ENCODE peak calls at places on chromosomes 13 and 19, in five cellular contexts. T is bronchial epithelial cell, U is mucosa of descending colon, B is brain microvascular endothelial cell, V is left lung. N is an unnamed sample.

GRCh38 chr13:41332829-41333228 is 21.8 kb downstream of the NAA16 start:
- DNase-seq in U (no peak), B (no peak), V (no peak), T (no peak), N (no peak)

GRCh38 chr13:25375727-25376358 is 4.1 kb downstream of the ATP8A2 start:
- DNase-seq in V (no peak), U (no peak), B (peak; percentile 28), T (peak; percentile 30), N (no peak)

GRCh38 chr13:42497798-42498197 is 76.2 kb upstream of the TNFSF11 start:
- DNase-seq in V (no peak), T (peak; percentile 95), U (no peak), B (peak; percentile 86), N (peak; percentile 61)

GRCh38 chr19:10180459-10180858 is 14.3 kb downstream of the DNMT1 start:
- DNase-seq in T (no peak), U (no peak), B (no peak), V (no peak), N (no peak)

GRCh38 chr19:2837430-2837829 is 3.8 kb upstream of the ZNF555 start:
- DNase-seq in V (no peak), U (no peak), B (no peak), T (no peak), N (no peak)

GRCh38 chr13:111943229-111943795 is 123.6 kb upstream of the SOX1 start:
- DNase-seq in V (peak; percentile 37), U (no peak), B (no peak), T (no peak), N (no peak)

GRCh38 chr13:76266566-76266965 is 619.6 kb downstream of the KCTD12 start:
- DNase-seq in V (no peak), U (no peak), B (no peak), T (peak; percentile 6), N (no peak)

GRCh38 chr19:33404506-33404905 is 31.0 kb downstream of the CEBPG start:
- DNase-seq in U (peak; percentile 12), B (no peak), V (peak; percentile 15), T (no peak), N (no peak)

GRCh38 chr13:98445340-98446233 is 131.3 kb downstream of the STK24 start:
- DNase-seq in B (peak; percentile 34), V (peak; percentile 90), U (peak; percentile 77), T (peak; percentile 53), N (no peak)

GRCh38 chr13:46595918-46596315 is 42.9 kb downstream of the LRCH1 start:
- DNase-seq in V (no peak), B (no peak), U (no peak), T (no peak), N (no peak)

GRCh38 chr19:17616961-17617806 is 61.7 kb downstream of the COLGALT1 start:
- DNase-seq in V (no peak), U (peak; percentile 38), B (peak; percentile 11), T (peak; percentile 44), N (no peak)

GRCh38 chr19:40416918-40417713 is 3.9 kb upstream of the PRX start:
- DNase-seq in T (peak; percentile 40), V (peak; percentile 81), B (no peak), U (no peak), N (no peak)

GRCh38 chr13:60351326-60351725 is 45.7 kb upstream of the TDRD3 start:
- DNase-seq in B (peak; percentile 78), U (no peak), T (peak; percentile 19), V (no peak), N (peak; percentile 74)

GRCh38 chr13:55403887-55404487 is 1736.7 kb upstream of the PRR20A start:
- DNase-seq in T (no peak), V (no peak), U (no peak), B (no peak), N (no peak)

GRCh38 chr13:113969973-113970611 is 3.8 kb downstream of the C13orf46 start:
- DNase-seq in V (peak; percentile 87), B (no peak), U (peak; percentile 77), T (peak; percentile 51), N (no peak)

GRCh38 chr19:16860118-16860517 is 28.7 kb upstream of the F2RL3 start:
- DNase-seq in U (no peak), B (no peak), T (no peak), V (peak; percentile 39), N (no peak)

GRCh38 chr13:75870397-75870801 is 234.3 kb downstream of the LMO7 start:
- DNase-seq in U (no peak), B (no peak), V (no peak), T (peak; percentile 26), N (no peak)

GRCh38 chr19:3213159-3213558 is 11.3 kb upstream of the CELF5 start:
- DNase-seq in B (no peak), V (no peak), U (no peak), T (no peak), N (no peak)

GRCh38 chr19:5828661-5829566 is 10.6 kb downstream of the FUT6 start:
- DNase-seq in V (no peak), B (no peak), U (no peak), T (no peak), N (no peak)

GRCh38 chr13:36862002-36862706 is 43.1 kb downstream of the RFXAP start:
- DNase-seq in V (no peak), T (peak; percentile 34), U (no peak), B (no peak), N (no peak)

GRCh38 chr19:7739211-7739752 is 7.4 kb upstream of the CLEC4G start:
- DNase-seq in T (no peak), B (no peak), U (no peak), V (no peak), N (no peak)

GRCh38 chr13:35225582-35225981 is 250.9 kb downstream of the MAB21L1 start:
- DNase-seq in B (no peak), V (no peak), T (no peak), U (no peak), N (no peak)

GRCh38 chr13:48843630-48844380 is 131.9 kb upstream of the FNDC3A start:
- DNase-seq in V (no peak), T (no peak), B (no peak), U (no peak), N (no peak)

GRCh38 chr13:111202149-111202548 is 87.0 kb downstream of the ARHGEF7 start:
- DNase-seq in U (no peak), V (no peak), T (no peak), B (no peak), N (no peak)

GRCh38 chr13:109312399-109312798 is 474.0 kb downstream of the IRS2 start:
- DNase-seq in V (no peak), T (no peak), U (no peak), B (no peak), N (no peak)

GRCh38 chr19:3986260-3987041 is 1.2 kb upstream of the EEF2 start:
- DNase-seq in T (peak; percentile 73), V (no peak), B (peak; percentile 68), U (peak; percentile 70), N (no peak)

GRCh38 chr19:678791-679388 is 2.7 kb downstream of the FSTL3 start:
- DNase-seq in U (no peak), V (no peak), B (no peak), T (no peak), N (no peak)
- H3K4me3 ChIP-seq in U (no peak overlapping the region), V (peak overlapping the region; percentile 60), B (peak overlapping the region; percentile 57), T (no peak overlapping the region), N (peak overlapping the region; percentile 59)

GRCh38 chr19:12521996-12522395 is 29.3 kb downstream of the ZNF564 start:
- DNase-seq in B (no peak), V (no peak), T (no peak), U (no peak), N (no peak)

GRCh38 chr19:12526542-12526941 is 24.7 kb downstream of the ZNF564 start:
- DNase-seq in U (no peak), B (no peak), T (no peak), V (no peak), N (no peak)

GRCh38 chr19:12527034-12527836 is 24.0 kb downstream of the ZNF564 start:
- DNase-seq in U (no peak), T (peak; percentile 28), V (no peak), B (peak; percentile 17), N (peak; percentile 3)
- H3K4me3 ChIP-seq in U (no peak overlapping the region), T (no peak overlapping the region), V (no peak overlapping the region), B (no peak overlapping the region), N (no peak overlapping the region)

GRCh38 chr19:51439021-51439465 is 19.2 kb downstream of the SIGLEC8 start:
- DNase-seq in U (peak; percentile 17), B (no peak), V (no peak), T (peak; percentile 2), N (no peak)

GRCh38 chr19:51440052-51440451 is 18.2 kb downstream of the SIGLEC8 start:
- DNase-seq in V (no peak), B (no peak), T (no peak), U (peak; percentile 2), N (no peak)

GRCh38 chr19:51441410-51442390 is 16.6 kb downstream of the SIGLEC8 start:
- DNase-seq in U (peak; percentile 81), V (no peak), B (no peak), T (no peak), N (no peak)

DNA sequence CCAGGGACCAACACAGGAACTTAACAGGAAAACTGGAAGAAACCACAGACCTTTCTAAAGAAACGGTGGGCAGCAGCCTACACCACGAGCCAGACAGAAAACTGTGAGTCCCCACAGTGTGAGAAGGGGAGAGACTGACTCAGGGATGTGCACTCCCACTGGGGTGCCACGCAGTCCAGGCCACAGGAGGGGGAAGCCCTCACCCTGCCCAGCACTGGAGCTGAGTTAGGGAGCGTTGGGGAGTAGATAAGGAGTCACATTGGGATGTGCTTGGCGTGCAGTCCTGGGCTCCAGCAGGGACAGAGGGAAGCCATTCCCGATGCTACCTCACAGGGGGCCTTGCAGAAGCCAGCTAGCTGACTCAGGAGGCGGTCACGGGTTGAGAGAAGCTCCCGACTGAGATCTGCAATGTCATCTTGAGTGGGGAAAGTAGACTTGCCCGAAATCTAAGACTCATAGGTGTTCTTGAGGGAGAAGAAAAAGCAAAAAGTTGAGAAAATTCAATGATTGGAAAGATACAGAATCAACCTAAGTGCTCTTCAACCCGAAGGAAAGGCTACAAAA is 17.3 kb downstream of the SIGLEC8 start:
- DNase-seq in T (no peak), V (no peak), U (peak; percentile 55), B (no peak), N (no peak)
- H3K4me3 ChIP-seq in T (no peak overlapping the region), V (peak overlapping the region; percentile 28), U (no peak overlapping the region), B (no peak overlapping the region), N (no peak overlapping the region)

DNA sequence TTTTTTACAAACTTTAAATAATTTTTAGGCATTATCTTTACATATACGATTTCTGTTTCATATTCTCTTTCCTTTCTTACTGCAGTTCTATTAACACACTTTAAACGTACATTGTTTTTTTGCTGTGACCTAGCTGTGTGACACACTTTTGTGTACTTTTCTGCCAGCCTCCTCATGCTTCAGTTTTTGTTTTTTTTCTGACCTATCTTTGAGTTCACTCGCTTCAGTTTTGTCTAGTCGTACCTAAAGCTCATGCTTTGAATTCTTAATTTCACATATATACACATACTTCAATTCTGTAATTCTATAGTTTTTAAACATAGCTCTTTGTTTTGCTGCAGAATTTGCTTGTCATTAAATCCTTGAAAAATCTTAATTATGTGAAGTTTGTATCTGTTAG is 150.4 kb downstream of the PDS5B start:
- DNase-seq in T (no peak), V (no peak), B (no peak), U (no peak), N (no peak)
- H3K4me3 ChIP-seq in T (no peak overlapping the region), V (no peak overlapping the region), B (no peak overlapping the region), U (no peak overlapping the region), N (no peak overlapping the region)